ENCODE peak calls at places on chromosomes 12 and 14, in five cellular contexts. One of them, this sample, is unnamed.
A peak's percentile ranks its signal among the peaks of the same experiment; 100 is the strongest.

GRCh38 chr14:89365071-89365801 is 51.8 kb downstream of the FOXN3 start:
- DNase-seq in sigmoid colon: no peak
- DNase-seq in effector memory CD4-positive, alpha-beta T cell: no peak
- DNase-seq in psoas muscle: no peak
- DNase-seq in tibial artery: no peak
- DNase-seq in this sample: no peak

GRCh38 chr14:88793259-88793625 is 489 bp upstream of the EML5 start:
- DNase-seq in sigmoid colon: peak; percentile 68
- DNase-seq in effector memory CD4-positive, alpha-beta T cell: no peak
- DNase-seq in psoas muscle: no peak
- DNase-seq in tibial artery: no peak
- DNase-seq in this sample: no peak

GRCh38 chr12:39145175-39145999 is 240.0 kb upstream of the CPNE8 start:
- DNase-seq in sigmoid colon: peak; percentile 76
- DNase-seq in effector memory CD4-positive, alpha-beta T cell: no peak
- DNase-seq in psoas muscle: peak; percentile 49
- DNase-seq in tibial artery: no peak
- DNase-seq in this sample: no peak

GRCh38 chr12:51334774-51335173 is 10.8 kb upstream of the BIN2 start:
- DNase-seq in sigmoid colon: no peak
- DNase-seq in effector memory CD4-positive, alpha-beta T cell: no peak
- DNase-seq in psoas muscle: no peak
- DNase-seq in tibial artery: no peak
- DNase-seq in this sample: no peak

GRCh38 chr12:107477946-107478610 is 207.5 kb upstream of the PWP1 start:
- DNase-seq in sigmoid colon: no peak
- DNase-seq in effector memory CD4-positive, alpha-beta T cell: no peak
- DNase-seq in psoas muscle: no peak
- DNase-seq in tibial artery: no peak
- DNase-seq in this sample: no peak

GRCh38 chr14:104442107-104442551 is 137.4 kb upstream of the C14orf180 start:
- DNase-seq in sigmoid colon: no peak
- DNase-seq in effector memory CD4-positive, alpha-beta T cell: no peak
- DNase-seq in psoas muscle: no peak
- DNase-seq in tibial artery: peak; percentile 56
- DNase-seq in this sample: no peak

GRCh38 chr14:76977793-76978730 is 50.4 kb downstream of the IRF2BPL start:
- DNase-seq in sigmoid colon: peak; percentile 82
- DNase-seq in effector memory CD4-positive, alpha-beta T cell: peak; percentile 81
- DNase-seq in psoas muscle: peak; percentile 47
- DNase-seq in tibial artery: peak; percentile 78
- DNase-seq in this sample: no peak

GRCh38 chr12:4978737-4979136 is 64.9 kb upstream of the KCNA5 start:
- DNase-seq in sigmoid colon: no peak
- DNase-seq in effector memory CD4-positive, alpha-beta T cell: no peak
- DNase-seq in psoas muscle: no peak
- DNase-seq in tibial artery: no peak
- DNase-seq in this sample: no peak

GRCh38 chr14:24339284-24340151 is at the start of gene RIPK3:
- DNase-seq in sigmoid colon: no peak
- DNase-seq in effector memory CD4-positive, alpha-beta T cell: peak; percentile 26
- DNase-seq in psoas muscle: no peak
- DNase-seq in tibial artery: no peak
- DNase-seq in this sample: no peak

GRCh38 chr12:121805171-121805687 is 1.4 kb downstream of the SETD1B start:
- DNase-seq in sigmoid colon: no peak
- DNase-seq in effector memory CD4-positive, alpha-beta T cell: no peak
- DNase-seq in psoas muscle: peak; percentile 17
- DNase-seq in tibial artery: peak; percentile 71
- DNase-seq in this sample: no peak

GRCh38 chr14:75139185-75139584 is 12.3 kb upstream of the NEK9 start:
- DNase-seq in sigmoid colon: no peak
- DNase-seq in effector memory CD4-positive, alpha-beta T cell: no peak
- DNase-seq in psoas muscle: no peak
- DNase-seq in tibial artery: no peak
- DNase-seq in this sample: no peak

GRCh38 chr14:20583908-20584307 is 3.9 kb downstream of the RNASE11 start:
- DNase-seq in sigmoid colon: no peak
- DNase-seq in effector memory CD4-positive, alpha-beta T cell: no peak
- DNase-seq in psoas muscle: no peak
- DNase-seq in tibial artery: no peak
- DNase-seq in this sample: no peak

GRCh38 chr14:91065266-91065665 is 4.8 kb upstream of the RPS6KA5 start:
- DNase-seq in sigmoid colon: no peak
- DNase-seq in effector memory CD4-positive, alpha-beta T cell: no peak
- DNase-seq in psoas muscle: no peak
- DNase-seq in tibial artery: no peak
- DNase-seq in this sample: no peak

GRCh38 chr12:131454418-131455217 is 256.3 kb upstream of the SFSWAP start:
- DNase-seq in sigmoid colon: no peak
- DNase-seq in effector memory CD4-positive, alpha-beta T cell: no peak
- DNase-seq in psoas muscle: no peak
- DNase-seq in tibial artery: peak; percentile 54
- DNase-seq in this sample: no peak

GRCh38 chr14:89924224-89924623 is 30.3 kb downstream of the EFCAB11 start:
- DNase-seq in sigmoid colon: no peak
- DNase-seq in effector memory CD4-positive, alpha-beta T cell: no peak
- DNase-seq in psoas muscle: no peak
- DNase-seq in tibial artery: no peak
- DNase-seq in this sample: no peak

GRCh38 chr12:63909746-63910145 is 65.2 kb downstream of the SRGAP1 start:
- DNase-seq in sigmoid colon: no peak
- DNase-seq in effector memory CD4-positive, alpha-beta T cell: no peak
- DNase-seq in psoas muscle: no peak
- DNase-seq in tibial artery: no peak
- DNase-seq in this sample: no peak

GRCh38 chr12:7498832-7499231 is 4.7 kb downstream of the CD163 start:
- DNase-seq in sigmoid colon: no peak
- DNase-seq in effector memory CD4-positive, alpha-beta T cell: no peak
- DNase-seq in psoas muscle: no peak
- DNase-seq in tibial artery: no peak
- DNase-seq in this sample: no peak

GRCh38 chr14:34750670-34751069 is 36.3 kb upstream of the CFL2 start:
- DNase-seq in sigmoid colon: no peak
- DNase-seq in effector memory CD4-positive, alpha-beta T cell: no peak
- DNase-seq in psoas muscle: no peak
- DNase-seq in tibial artery: no peak
- DNase-seq in this sample: no peak

GRCh38 chr14:55221186-55221585 is 29.8 kb upstream of the DLGAP5 start:
- DNase-seq in sigmoid colon: no peak
- DNase-seq in effector memory CD4-positive, alpha-beta T cell: no peak
- DNase-seq in psoas muscle: no peak
- DNase-seq in tibial artery: no peak
- DNase-seq in this sample: no peak

GRCh38 chr12:51160814-51161459 is 12.0 kb downstream of the TFCP2 start:
- DNase-seq in sigmoid colon: no peak
- DNase-seq in effector memory CD4-positive, alpha-beta T cell: no peak
- DNase-seq in psoas muscle: no peak
- DNase-seq in tibial artery: no peak
- DNase-seq in this sample: no peak

GRCh38 chr12:29566441-29566840 is 69.0 kb upstream of the OVCH1 start:
- DNase-seq in sigmoid colon: no peak
- DNase-seq in effector memory CD4-positive, alpha-beta T cell: no peak
- DNase-seq in psoas muscle: no peak
- DNase-seq in tibial artery: no peak
- DNase-seq in this sample: no peak

GRCh38 chr14:75539562-75540478 is 17.6 kb downstream of the BATF start:
- DNase-seq in sigmoid colon: no peak
- DNase-seq in effector memory CD4-positive, alpha-beta T cell: peak; percentile 41
- DNase-seq in psoas muscle: no peak
- DNase-seq in tibial artery: no peak
- DNase-seq in this sample: no peak

GRCh38 chr14:87615822-87616679 is 376.9 kb downstream of the GALC start:
- DNase-seq in sigmoid colon: peak; percentile 63
- DNase-seq in effector memory CD4-positive, alpha-beta T cell: no peak
- DNase-seq in psoas muscle: peak; percentile 21
- DNase-seq in tibial artery: no peak
- DNase-seq in this sample: no peak

GRCh38 chr14:91352101-91352500 is 65.5 kb downstream of the CCDC88C start:
- DNase-seq in sigmoid colon: peak; percentile 84
- DNase-seq in effector memory CD4-positive, alpha-beta T cell: no peak
- DNase-seq in psoas muscle: peak; percentile 37
- DNase-seq in tibial artery: no peak
- DNase-seq in this sample: no peak

GRCh38 chr14:100533647-100534485 is 53.4 kb downstream of the BEGAIN start:
- DNase-seq in sigmoid colon: peak; percentile 56
- DNase-seq in effector memory CD4-positive, alpha-beta T cell: no peak
- DNase-seq in psoas muscle: peak; percentile 9
- DNase-seq in tibial artery: peak; percentile 63
- DNase-seq in this sample: peak; percentile 1

DNA sequence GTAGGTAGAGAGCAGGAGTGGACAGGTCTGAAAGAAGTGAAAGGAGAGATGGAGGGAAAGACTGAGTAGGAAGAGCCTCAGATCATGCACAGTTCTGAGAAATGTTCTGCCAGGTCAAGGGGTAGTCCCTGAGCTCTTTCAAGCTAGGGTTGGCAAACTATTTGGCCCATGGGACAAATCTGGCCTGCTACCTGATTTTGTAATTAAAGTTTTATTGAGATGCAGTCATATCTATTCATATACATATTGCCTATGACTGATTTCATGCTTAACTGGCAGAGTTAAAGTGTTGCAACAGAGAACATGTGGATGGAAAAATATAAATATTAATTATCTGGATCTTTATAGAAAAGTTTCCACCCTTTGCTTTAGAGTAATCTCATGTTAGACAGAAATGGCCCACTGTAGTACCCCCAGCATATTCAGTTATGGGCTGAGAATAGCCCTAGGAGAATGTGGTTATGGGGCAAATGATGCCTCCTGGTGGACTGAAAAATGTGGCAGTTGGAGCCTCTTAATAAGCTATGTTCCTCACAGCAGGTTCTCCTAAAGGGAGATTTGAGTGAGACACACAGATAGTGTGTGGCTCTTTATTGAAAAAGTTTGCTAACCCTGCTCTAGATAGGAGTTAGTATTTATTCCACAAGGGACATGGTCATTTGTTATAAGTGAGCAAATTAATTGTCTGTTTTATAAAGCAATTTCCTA is 476.9 kb downstream of the LRIG3 start:
- DNase-seq in sigmoid colon: no peak
- DNase-seq in effector memory CD4-positive, alpha-beta T cell: no peak
- DNase-seq in psoas muscle: no peak
- DNase-seq in tibial artery: no peak
- DNase-seq in this sample: no peak
- H3K4me1 ChIP-seq in sigmoid colon: peaks cover 5% of the 10 kb centered on the region
- H3K4me1 ChIP-seq in effector memory CD4-positive, alpha-beta T cell: no peaks in the 10 kb centered on the region
- H3K4me1 ChIP-seq in psoas muscle: no peaks in the 10 kb centered on the region
- H3K4me1 ChIP-seq in tibial artery: peaks cover 4% of the 10 kb centered on the region
- H3K4me1 ChIP-seq in this sample: no peaks in the 10 kb centered on the region

DNA sequence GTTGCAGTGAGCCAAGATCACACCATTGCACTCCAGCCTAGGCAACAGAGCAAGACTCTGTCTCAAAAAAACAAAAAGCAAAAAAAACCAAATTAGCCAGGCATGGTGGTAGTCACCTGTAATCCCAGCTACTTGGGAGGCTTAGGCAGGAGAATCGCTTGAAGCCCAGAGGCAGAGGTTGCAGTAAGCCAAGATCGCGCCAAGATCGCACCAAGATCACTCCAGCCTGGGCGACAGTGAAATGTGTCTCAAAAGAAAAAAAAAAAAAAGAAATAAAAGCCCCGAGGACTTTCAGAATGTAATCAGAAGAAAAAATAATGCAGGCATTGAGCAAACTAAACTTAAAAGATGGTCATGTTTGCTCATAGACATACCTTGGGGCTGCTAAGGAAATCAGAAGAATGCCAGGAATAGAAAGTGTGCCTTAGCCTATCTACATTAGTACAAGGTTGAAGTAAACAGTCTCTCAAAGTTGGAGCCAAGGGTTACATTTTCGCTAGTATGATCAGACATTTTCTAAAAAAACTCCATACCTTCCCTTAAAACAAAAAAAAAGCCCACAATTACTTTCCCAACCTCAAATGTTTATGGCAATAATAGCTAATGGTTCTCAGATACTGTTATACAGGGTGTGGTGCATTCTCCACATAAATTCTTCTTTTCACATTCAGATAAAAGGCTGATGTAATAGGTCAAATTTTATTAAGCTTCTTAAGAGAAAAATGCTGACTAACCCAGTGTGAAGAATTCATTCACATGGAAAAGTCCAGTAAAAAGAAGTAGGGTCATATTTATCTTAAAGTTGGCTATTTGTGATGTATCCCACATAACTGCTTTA is 15.8 kb downstream of the DTD2 start:
- DNase-seq in sigmoid colon: no peak
- DNase-seq in effector memory CD4-positive, alpha-beta T cell: no peak
- DNase-seq in psoas muscle: no peak
- DNase-seq in tibial artery: no peak
- DNase-seq in this sample: no peak
- H3K27ac ChIP-seq in sigmoid colon: peak overlapping the region; percentile 51
- H3K27ac ChIP-seq in effector memory CD4-positive, alpha-beta T cell: no peak overlapping the region
- H3K27ac ChIP-seq in psoas muscle: no peak overlapping the region
- H3K27ac ChIP-seq in tibial artery: peak overlapping the region; percentile 72
- H3K27ac ChIP-seq in this sample: peak overlapping the region; percentile 35

DNA sequence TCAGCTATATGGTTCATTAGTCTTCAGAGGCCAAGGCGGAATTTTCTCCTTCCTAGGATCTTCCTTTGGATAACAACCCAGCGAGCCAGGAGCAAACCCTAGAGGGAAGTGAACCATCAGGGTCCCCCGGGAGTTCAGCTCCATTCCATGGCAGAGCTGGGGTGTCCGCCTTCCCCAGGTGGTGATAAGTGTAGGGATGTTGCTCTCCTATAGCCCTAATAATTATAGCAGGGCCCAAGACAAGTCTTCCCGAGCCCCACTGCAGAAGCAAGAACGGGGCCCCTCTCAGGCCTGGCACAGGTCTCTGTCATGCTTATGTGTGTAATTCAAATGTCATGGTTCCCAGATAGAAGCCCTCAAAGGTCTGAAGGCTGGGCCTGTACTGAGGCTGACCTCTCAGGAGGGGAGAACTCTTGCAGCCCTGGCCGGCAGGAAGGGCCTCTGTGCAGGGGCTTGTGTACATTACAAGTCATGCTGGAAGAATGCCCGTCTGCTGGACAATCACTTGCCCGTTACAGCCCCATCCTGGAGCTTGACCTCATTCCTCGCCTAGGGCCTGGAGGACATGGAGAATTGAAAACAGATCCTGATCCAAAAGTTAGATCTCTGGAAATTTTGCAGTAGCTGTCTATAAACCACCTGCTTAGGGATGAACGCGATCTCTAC is 17.3 kb downstream of the LRTM2 start:
- DNase-seq in sigmoid colon: peak; percentile 41
- DNase-seq in effector memory CD4-positive, alpha-beta T cell: no peak
- DNase-seq in psoas muscle: no peak
- DNase-seq in tibial artery: no peak
- DNase-seq in this sample: no peak
- H3K4me1 ChIP-seq in sigmoid colon: no peaks in the 10 kb centered on the region
- H3K4me1 ChIP-seq in effector memory CD4-positive, alpha-beta T cell: no peaks in the 10 kb centered on the region
- H3K4me1 ChIP-seq in psoas muscle: no peaks in the 10 kb centered on the region
- H3K4me1 ChIP-seq in tibial artery: no peaks in the 10 kb centered on the region
- H3K4me1 ChIP-seq in this sample: no peaks in the 10 kb centered on the region

GRCh38 chr14:72649603-72650227 is 244.2 kb downstream of the DPF3 start:
- DNase-seq in sigmoid colon: no peak
- DNase-seq in effector memory CD4-positive, alpha-beta T cell: no peak
- DNase-seq in psoas muscle: no peak
- DNase-seq in tibial artery: no peak
- DNase-seq in this sample: no peak
- H3K27ac ChIP-seq in sigmoid colon: no peak overlapping the region
- H3K27ac ChIP-seq in effector memory CD4-positive, alpha-beta T cell: no peak overlapping the region
- H3K27ac ChIP-seq in psoas muscle: no peak overlapping the region
- H3K27ac ChIP-seq in tibial artery: no peak overlapping the region
- H3K27ac ChIP-seq in this sample: no peak overlapping the region

This sample was measured in thoracic aorta.